ENCODE peak calls at places on chromosomes 7 and 10, in nine cellular contexts. F is H9; M is CD8-positive, alpha-beta T cell; J is esophagus squamous epithelium; V is RWPE2; B is brain microvascular endothelial cell; N is tibial nerve; C is uterus; K is fibroblast of lung. I is an unnamed sample.
A peak's percentile ranks its signal among the peaks of the same experiment; 100 is the strongest.

GRCh38 chr7:122764020-122764419 is 61.3 kb upstream of the RNF148 start:
- DNase-seq in F (no peak), M (no peak), J (no peak), V (no peak), B (peak; percentile 7), N (no peak), C (no peak), K (no peak), I (no peak)

GRCh38 chr7:25862993-25863726 is 288.8 kb upstream of the NFE2L3 start:
- DNase-seq in F (no peak), M (no peak), J (no peak), V (no peak), B (no peak), N (no peak), C (no peak), K (no peak), I (no peak)

GRCh38 chr7:2044883-2045471 is 187.8 kb downstream of the MAD1L1 start:
- DNase-seq in F (no peak), M (no peak), J (no peak), V (peak; percentile 45), B (no peak), N (no peak), C (no peak), K (no peak), I (peak; percentile 22)

GRCh38 chr10:105352827-105353226 is 711.7 kb downstream of the SORCS3 start:
- DNase-seq in F (no peak), M (no peak), J (no peak), V (no peak), B (no peak), N (no peak), C (no peak), K (no peak), I (no peak)

GRCh38 chr7:98569606-98570337 is 47.3 kb upstream of the NPTX2 start:
- DNase-seq in F (no peak), M (no peak), J (no peak), V (no peak), B (no peak), N (no peak), C (peak; percentile 43), K (no peak), I (no peak)

GRCh38 chr10:11611248-11612003 is at the start of gene USP6NL:
- DNase-seq in F (peak; percentile 86), M (peak; percentile 62), J (peak; percentile 25), V (peak; percentile 87), B (peak; percentile 59), N (peak; percentile 69), C (peak; percentile 82), K (peak; percentile 78), I (peak; percentile 91)

GRCh38 chr10:21746118-21746517 is 212.1 kb downstream of the MLLT10 start:
- DNase-seq in F (no peak), M (no peak), J (no peak), V (no peak), B (no peak), N (no peak), C (no peak), K (no peak), I (no peak)

GRCh38 chr7:85875398-85875797 is 688.5 kb upstream of the SEMA3D start:
- DNase-seq in F (no peak), M (no peak), J (no peak), V (no peak), B (no peak), N (no peak), C (no peak), K (no peak), I (no peak)

GRCh38 chr7:138608292-138608691 is 92.9 kb downstream of the SVOPL start:
- DNase-seq in F (no peak), M (no peak), J (no peak), V (no peak), B (peak; percentile 69), N (no peak), C (no peak), K (peak; percentile 51), I (no peak)

GRCh38 chr10:103839867-103840746 is 15.3 kb downstream of the SH3PXD2A start:
- DNase-seq in F (peak; percentile 66), M (no peak), J (no peak), V (no peak), B (no peak), N (no peak), C (no peak), K (no peak), I (no peak)

GRCh38 chr7:101950450-101951119 is 133.2 kb downstream of the CUX1 start:
- DNase-seq in F (no peak), M (no peak), J (no peak), V (no peak), B (peak; percentile 49), N (no peak), C (no peak), K (peak; percentile 71), I (no peak)
- TF ChIP-seq CTCF in F (peak; percentile 44), M (no peak), J (no peak), V (peak; percentile 24), B (peak; percentile 39), N (no peak), C (no peak), K (peak; percentile 28), I (no peak)

GRCh38 chr10:109996766-109997171 is 11.0 kb upstream of the ADD3 start:
- DNase-seq in F (no peak), M (no peak), J (no peak), V (no peak), B (no peak), N (no peak), C (no peak), K (no peak), I (no peak)
- H3K27ac ChIP-seq in F (no peak overlapping the region), M (no peak overlapping the region), J (peak overlapping the region; percentile 55), V (no peak overlapping the region), B (no peak overlapping the region), N (no peak overlapping the region), C (peak overlapping the region; percentile 26), K (no peak overlapping the region), I (no peak overlapping the region)

GRCh38 chr7:158355456-158356065 is 232.1 kb downstream of the PTPRN2 start:
- DNase-seq in F (peak; percentile 72), M (no peak), J (no peak), V (no peak), B (peak; percentile 5), N (no peak), C (peak; percentile 0), K (no peak), I (peak; percentile 33)

GRCh38 chr7:158354861-158355260 is 232.8 kb downstream of the PTPRN2 start:
- DNase-seq in F (no peak), M (no peak), J (no peak), V (no peak), B (no peak), N (no peak), C (no peak), K (no peak), I (no peak)

GRCh38 chr7:158351481-158351880 is 236.1 kb downstream of the PTPRN2 start:
- DNase-seq in F (peak; percentile 27), M (no peak), J (no peak), V (no peak), B (no peak), N (no peak), C (no peak), K (no peak), I (no peak)

GRCh38 chr7:158356454-158356853 is 231.2 kb downstream of the PTPRN2 start:
- DNase-seq in F (no peak), M (no peak), J (no peak), V (no peak), B (no peak), N (no peak), C (no peak), K (no peak), I (peak; percentile 2)

DNA sequence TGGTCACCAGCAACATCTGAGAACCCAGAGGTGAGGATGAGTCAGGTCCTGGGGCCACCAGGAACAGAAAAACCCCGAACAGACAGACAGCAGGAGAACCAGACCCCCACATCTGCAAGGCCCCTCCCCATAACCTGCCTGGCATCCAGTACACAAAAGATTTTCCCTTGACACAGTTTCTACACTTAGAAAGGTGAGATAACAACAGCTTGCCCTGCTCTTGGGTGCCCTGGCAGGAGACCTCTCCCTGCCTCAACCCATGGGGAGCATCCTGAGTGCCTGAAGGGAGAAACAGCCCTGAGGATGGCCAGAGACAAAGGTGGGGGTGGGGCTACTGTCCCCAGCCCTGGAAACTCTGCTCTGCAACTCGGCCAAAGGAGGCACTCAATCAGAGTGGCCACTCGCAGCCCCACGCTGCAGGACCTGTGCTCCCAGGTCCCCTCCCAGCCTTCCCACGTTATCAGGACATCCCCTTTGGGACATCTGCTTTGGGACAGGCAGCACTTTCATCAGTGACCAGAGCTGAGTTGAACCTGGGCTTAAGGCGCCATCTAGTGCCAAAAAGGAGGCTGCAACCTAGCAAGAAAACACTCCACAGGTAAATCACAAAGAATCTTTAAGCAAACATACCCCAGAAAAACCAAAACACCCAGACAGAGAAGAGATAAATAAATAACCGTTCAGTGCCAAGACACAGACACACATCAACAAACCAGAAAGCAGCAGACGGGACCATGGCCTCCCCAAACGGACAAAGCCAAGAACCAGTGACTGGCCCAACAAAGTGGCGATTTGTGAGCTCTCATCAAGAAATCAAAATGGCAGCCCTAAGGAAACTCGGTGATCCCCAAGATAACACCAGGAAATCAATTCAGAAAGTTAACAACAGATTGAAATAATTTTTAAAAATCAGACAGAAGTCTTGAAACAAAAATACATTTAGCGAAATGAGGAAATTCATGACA is 233.7 kb downstream of the PTPRN2 start:
- DNase-seq in F (peak; percentile 78), M (no peak), J (no peak), V (no peak), B (peak; percentile 41), N (no peak), C (no peak), K (no peak), I (no peak)
- TF ChIP-seq CTCF in F (peak; percentile 89), M (no peak), J (peak; percentile 33), V (peak; percentile 45), B (peak; percentile 44), N (no peak), C (no peak), K (no peak), I (no peak)

GRCh38 chr10:125154529-125154928 is 5.8 kb downstream of the CTBP2 start:
- DNase-seq in F (peak; percentile 29), M (no peak), J (no peak), V (no peak), B (no peak), N (no peak), C (no peak), K (no peak), I (no peak)
- H3K27ac ChIP-seq in F (peak overlapping the region; percentile 90), M (no peak overlapping the region), J (peak overlapping the region; percentile 97), V (peak overlapping the region; percentile 89), B (peak overlapping the region; percentile 60), N (peak overlapping the region; percentile 72), C (peak overlapping the region; percentile 71), K (peak overlapping the region; percentile 73), I (peak overlapping the region; percentile 80)

DNA sequence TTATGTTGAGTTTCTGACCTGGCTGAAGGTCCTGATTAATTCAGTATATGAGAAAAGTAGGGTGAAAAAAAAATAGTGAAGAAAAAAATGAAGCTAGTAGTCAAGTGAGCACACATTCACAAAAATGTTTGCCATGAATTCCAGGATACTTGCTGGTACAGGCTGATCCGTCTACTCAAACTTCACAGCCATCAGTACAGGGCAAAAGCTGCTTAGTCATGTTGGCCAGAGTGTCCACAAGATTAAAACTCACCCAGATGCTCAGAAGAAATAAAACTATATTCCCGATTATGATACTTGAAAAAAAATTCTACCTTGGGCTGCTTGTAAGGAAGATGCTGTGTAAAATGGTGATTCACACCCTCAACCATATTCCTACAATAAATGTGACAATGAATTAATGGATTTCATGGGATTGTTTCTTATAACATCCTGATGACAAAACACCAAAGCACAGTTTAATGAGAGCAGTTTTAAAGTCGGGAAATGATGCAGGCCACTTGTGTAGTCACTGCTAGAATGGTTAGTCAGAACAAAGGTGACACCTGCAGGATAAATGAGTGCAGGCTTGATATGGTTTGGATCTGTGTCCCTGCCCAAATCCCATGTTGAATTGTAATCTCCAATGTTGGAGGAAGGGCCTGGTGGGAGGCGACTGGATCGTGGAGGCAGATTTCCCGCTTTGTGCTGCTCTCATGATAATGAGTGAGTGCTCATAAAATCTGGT is 49.2 kb upstream of the ANKRD1 start:
- DNase-seq in F (no peak), M (no peak), J (no peak), V (no peak), B (peak; percentile 46), N (no peak), C (no peak), K (peak; percentile 83), I (no peak)
- TF ChIP-seq CTCF in F (no peak), M (no peak), J (no peak), V (no peak), B (no peak), N (no peak), C (no peak), K (no peak), I (no peak)

I was measured in ascending aorta.